ENCODE peak calls at places on chromosomes 7 and 10, in five cellular contexts. I is GM12878, Y is fibroblast of mammary gland, J is lower lobe of right lung, B is coronary artery. K is an unnamed sample.

GRCh38 chr7:132996581-132997242 is 85.2 kb downstream of the CHCHD3 start:
- DNase-seq in J (no peak), B (no peak), I (no peak), Y (no peak), K (no peak)

GRCh38 chr7:66575398-66575797 is 53.3 kb upstream of the KCTD7 start:
- DNase-seq in B (no peak), Y (no peak), J (no peak), I (no peak), K (no peak)

GRCh38 chr7:90488220-90488619 is 18.8 kb downstream of the PTTG1IP2 start:
- DNase-seq in J (no peak), I (no peak), B (no peak), Y (no peak), K (no peak)

GRCh38 chr10:11145498-11145855 is 127.8 kb downstream of the CELF2 start:
- DNase-seq in J (peak), B (no peak), Y (no peak), I (no peak), K (peak)

GRCh38 chr7:138166681-138167080 is 90.4 kb downstream of the AKR1D1 start:
- DNase-seq in J (no peak), I (no peak), Y (no peak), B (no peak), K (no peak)

GRCh38 chr7:18995811-18996400 is 121.5 kb downstream of the TWIST1 start:
- DNase-seq in J (no peak), I (no peak), Y (no peak), B (no peak), K (no peak)

GRCh38 chr10:5550250-5550545 is 25.4 kb downstream of the CALML3 start:
- DNase-seq in J (no peak), I (no peak), Y (no peak), B (no peak), K (no peak)

GRCh38 chr10:126387041-126387908 is 1.0 kb downstream of the ADAM12 start:
- DNase-seq in I (no peak), B (no peak), J (peak), Y (peak), K (no peak)

GRCh38 chr7:132450188-132450587 is 126.1 kb downstream of the PLXNA4 start:
- DNase-seq in B (no peak), J (no peak), Y (no peak), I (no peak), K (no peak)

GRCh38 chr10:110610308-110610774 is 33.8 kb upstream of the RBM20 start:
- DNase-seq in B (no peak), Y (peak), I (peak), J (no peak), K (no peak)

GRCh38 chr7:39458346-39458745 is 107.9 kb upstream of the YAE1 start:
- DNase-seq in I (no peak), B (no peak), J (no peak), Y (peak), K (no peak)

GRCh38 chr10:103291588-103291987 is 14.7 kb downstream of the INA start:
- DNase-seq in I (no peak), Y (no peak), J (no peak), B (no peak), K (no peak)

GRCh38 chr7:95933618-95934017 is 161.3 kb downstream of the DYNC1I1 start:
- DNase-seq in B (no peak), Y (no peak), J (no peak), I (no peak), K (no peak)

GRCh38 chr10:116665541-116666125 is 44.9 kb downstream of the PNLIPRP2 start:
- DNase-seq in J (no peak), I (no peak), B (no peak), Y (peak), K (no peak)

GRCh38 chr10:112738586-112739218 is 211.3 kb upstream of the TCF7L2 start:
- DNase-seq in J (no peak), B (no peak), Y (no peak), I (no peak), K (no peak)

GRCh38 chr10:73857446-73857845 is 16.9 kb downstream of the CAMK2G start:
- DNase-seq in J (no peak), Y (no peak), B (no peak), I (peak), K (no peak)

GRCh38 chr10:84337199-84337598 is 8.8 kb downstream of the CCSER2 start:
- DNase-seq in B (no peak), I (no peak), J (no peak), Y (peak), K (no peak)

GRCh38 chr10:88508054-88508453 is 75.1 kb downstream of the RNLS start:
- DNase-seq in B (no peak), Y (no peak), I (no peak), J (no peak), K (no peak)

GRCh38 chr10:14247650-14248258 is 83.0 kb downstream of the FRMD4A start:
- DNase-seq in I (no peak), J (no peak), Y (no peak), B (no peak), K (no peak)

GRCh38 chr7:119175916-119176627 is 951.6 kb downstream of the ANKRD7 start:
- DNase-seq in Y (peak), B (no peak), I (peak), J (no peak), K (peak)
- TF ChIP-seq CTCF in Y (peak), B (peak), I (peak), J (peak), K (peak)

DNA sequence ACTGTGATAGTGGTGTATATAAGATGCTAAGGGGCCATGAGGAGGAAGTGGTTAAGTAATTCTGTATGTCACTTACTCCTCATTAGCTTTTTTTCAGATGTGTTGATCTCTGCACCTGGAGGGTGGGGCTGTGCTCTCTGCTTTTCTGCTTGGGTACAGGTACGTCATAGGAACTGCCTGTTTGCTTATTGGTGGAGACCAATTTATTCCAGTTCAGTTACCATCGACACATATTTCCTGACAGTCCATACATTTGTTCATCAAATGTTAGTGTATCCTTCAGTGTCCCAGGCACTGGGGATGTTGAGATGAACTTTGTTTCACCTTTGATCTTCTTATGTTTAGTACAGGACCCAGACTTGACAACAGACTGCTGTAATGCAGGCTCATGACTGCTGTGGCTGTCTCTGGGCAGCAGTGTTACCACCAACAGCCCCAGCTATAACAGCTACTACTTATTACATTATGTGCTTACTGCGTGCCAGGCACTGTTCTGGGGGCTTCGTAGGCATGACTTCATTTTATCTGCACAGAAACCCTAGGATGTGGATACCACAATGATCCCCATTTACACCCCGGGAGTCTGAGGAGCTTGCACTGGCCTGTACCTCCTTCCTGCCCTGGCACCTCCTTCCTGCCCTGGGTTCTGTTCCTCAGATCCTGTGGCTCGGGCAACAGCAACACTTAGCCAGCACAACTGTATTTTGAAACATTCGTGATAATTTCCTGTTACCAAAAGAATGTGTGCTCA is 87.4 kb downstream of the BUB3 start:
- DNase-seq in B (no peak), J (no peak), Y (no peak), I (no peak), K (peak)
- H3K4me3 ChIP-seq in B (no peak), J (no peak), Y (no peak), I (no peak), K (no peak)

GRCh38 chr7:155210386-155210785 is 87.3 kb upstream of the INSIG1 start:
- DNase-seq in B (no peak), I (no peak), Y (no peak), J (no peak), K (no peak)
- TF ChIP-seq CTCF in B (no peak), I (no peak), Y (no peak), J (no peak), K (peak)

GRCh38 chr10:1058017-1058416 is 1.8 kb downstream of the WDR37 start:
- DNase-seq in I (no peak), Y (no peak), J (no peak), B (no peak), K (no peak)
- H3K4me3 ChIP-seq in I (peak), Y (no peak), J (peak), B (no peak), K (peak)

GRCh38 chr10:121978511-121978910 is 3.5 kb upstream of the NSMCE4A start:
- DNase-seq in I (no peak), B (no peak), Y (no peak), J (peak), K (no peak)

GRCh38 chr10:121976607-121977006 is 1.6 kb upstream of the NSMCE4A start:
- DNase-seq in J (no peak), B (no peak), I (no peak), Y (no peak), K (no peak)

GRCh38 chr10:121974019-121974534 is 940 bp downstream of the NSMCE4A start:
- DNase-seq in Y (no peak), I (no peak), B (no peak), J (no peak), K (no peak)

GRCh38 chr10:121974535-121975294 is at the start of gene NSMCE4A:
- DNase-seq in Y (peak), J (peak), B (peak), I (peak), K (peak)

DNA sequence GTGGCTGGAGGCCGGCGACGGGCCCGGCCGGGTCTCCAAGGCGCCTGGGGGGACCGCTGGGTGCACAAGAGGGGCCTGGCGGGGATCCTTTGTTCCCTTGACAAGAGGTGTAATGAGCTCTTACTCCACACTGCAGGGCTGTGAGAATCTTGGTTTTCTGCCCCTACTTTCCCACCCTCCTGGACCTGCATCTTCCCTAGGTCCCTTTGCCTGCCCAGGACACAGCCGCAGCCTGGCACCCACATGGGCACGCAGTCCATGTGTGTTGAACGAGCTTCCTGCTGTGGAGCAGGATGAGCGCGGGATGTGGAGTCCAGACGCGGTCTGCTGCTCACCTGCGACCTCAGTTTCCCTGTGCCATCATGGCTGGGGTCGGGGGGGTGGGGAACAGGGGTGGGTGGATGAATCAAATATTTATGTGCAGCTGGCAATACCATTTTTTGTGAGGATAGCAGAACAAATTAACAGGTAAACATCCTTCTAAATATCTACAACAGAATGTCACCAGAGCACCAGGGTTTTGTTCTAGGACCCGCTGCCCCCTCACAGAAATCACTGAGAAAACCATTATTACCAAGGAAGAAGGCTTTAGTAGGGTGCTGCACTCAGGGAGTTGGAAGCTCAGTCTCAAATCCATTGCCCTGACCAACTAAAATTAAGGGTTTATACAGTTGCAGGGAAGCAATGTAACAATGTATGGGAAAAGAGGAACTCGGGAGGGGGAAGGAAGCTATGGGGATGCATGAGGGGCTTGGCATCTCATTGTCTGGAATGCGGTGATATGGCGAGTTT is 474 bp upstream of the NSMCE4A start:
- DNase-seq in B (no peak), I (no peak), Y (no peak), J (no peak), K (no peak)
- TF ChIP-seq CTCF in B (peak), I (no peak), Y (no peak), J (peak), K (peak)

DNA sequence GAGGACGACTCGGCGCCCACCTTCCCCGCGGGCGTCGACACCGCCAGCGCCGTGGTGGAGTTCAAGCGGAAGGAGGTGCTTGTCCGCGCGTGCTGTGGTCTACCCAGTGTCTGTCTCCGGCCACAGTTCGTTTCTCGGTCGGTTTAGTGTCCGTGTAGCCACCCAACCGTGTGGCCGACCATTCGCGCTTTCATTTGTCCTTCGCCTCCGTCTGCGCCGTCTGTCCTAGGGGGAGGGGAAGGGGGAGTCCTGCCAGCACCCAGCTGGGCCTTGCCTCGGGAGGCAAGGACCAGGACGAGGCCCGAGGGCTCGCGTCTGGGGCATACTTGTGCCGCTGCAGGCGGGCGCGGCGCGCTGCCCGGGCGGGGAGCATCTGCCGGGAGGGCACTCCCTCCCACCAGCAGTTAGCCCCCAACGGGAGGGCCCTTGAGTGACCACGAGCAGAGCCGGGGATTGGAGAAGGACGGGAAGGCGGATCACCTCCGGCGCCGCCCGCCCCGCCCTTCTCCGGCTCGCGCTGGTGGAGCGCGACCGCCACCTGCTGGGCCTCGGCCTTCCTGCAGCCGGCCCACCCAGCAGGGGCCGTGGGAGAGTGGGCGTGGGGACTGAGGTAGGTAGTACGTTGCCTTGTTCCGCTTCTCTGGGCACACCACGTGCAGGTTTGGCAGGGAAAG is 28.4 kb downstream of the RET start:
- DNase-seq in B (peak), Y (peak), J (peak), I (no peak), K (no peak)
- H3K4me3 ChIP-seq in B (peak), Y (peak), J (peak), I (peak), K (peak)